ENCODE peak calls at places on chromosomes 11 and 22, in eight cellular contexts. T is NCI-H1105 treated with DMSO at 0.1 percent for 48 hours; V is amniotic stem cell; N is mucosa of descending colon; U is CD4-positive, CD25-positive, alpha-beta regulatory T cell; K is uterus; X is AG08395; O is ecto neural progenitor cell. G is an unnamed sample.

GRCh38 chr11:71086687-71087258 is 165.6 kb downstream of the SHANK2 start:
- DNase-seq in U (peak), V (no peak), N (no peak), X (no peak), O (peak), T (peak), K (no peak), G (peak)

GRCh38 chr22:29231971-29232959 is 26.6 kb downstream of the EMID1 start:
- DNase-seq in U (no peak), O (no peak), T (no peak), K (peak), V (no peak), N (no peak), X (no peak), G (peak)

GRCh38 chr11:68191661-68192579 is 21.2 kb downstream of the KMT5B start:
- DNase-seq in K (no peak), T (no peak), N (no peak), U (no peak), O (no peak), V (no peak), X (no peak), G (no peak)

GRCh38 chr11:101296896-101297295 is 167.3 kb upstream of the PGR start:
- DNase-seq in V (no peak), T (no peak), O (no peak), K (no peak), X (no peak), U (no peak), N (no peak), G (no peak)

GRCh38 chr22:50481045-50481439 is 301 bp upstream of the ADM2 start:
- DNase-seq in V (no peak), N (no peak), T (no peak), O (no peak), U (no peak), K (no peak), X (no peak), G (no peak)

GRCh38 chr11:95005642-95006041 is 19.4 kb upstream of the KDM4E start:
- DNase-seq in X (no peak), T (no peak), U (no peak), O (no peak), V (no peak), N (no peak), K (no peak), G (no peak)

GRCh38 chr11:19723572-19724342 is 11.1 kb downstream of the NAV2 start:
- DNase-seq in U (peak), N (peak), K (peak), V (no peak), X (peak), T (no peak), O (peak), G (peak)

GRCh38 chr11:23127706-23128105 is 267.4 kb upstream of the CCDC179 start:
- DNase-seq in X (no peak), V (no peak), K (no peak), O (no peak), U (no peak), T (no peak), N (no peak), G (no peak)

GRCh38 chr11:43573233-43573632 is 107.3 kb upstream of the HSD17B12 start:
- DNase-seq in V (no peak), N (no peak), O (peak), T (peak), U (peak), K (no peak), X (no peak), G (peak)

G was measured in NCI-H69.